ENCODE peak calls at places on chromosomes 11 and 22, in six cellular contexts. A is brain microvascular endothelial cell, Y is NCI-H1105, D is DMS153, T is RWPE2, G is neural progenitor cell. I is an unnamed sample.

GRCh38 chr11:123173040-123173855 is 21.8 kb downstream of the CLMP start:
- DNase-seq in A (peak; percentile 87), Y (no peak), D (no peak), T (no peak), G (no peak), I (no peak)

GRCh38 chr11:82703796-82704195 is 29.9 kb downstream of the FAM181B start:
- DNase-seq in A (no peak), Y (no peak), D (no peak), T (no peak), G (no peak), I (no peak)

GRCh38 chr11:118911880-118912741 is 13.6 kb downstream of the BCL9L start:
- DNase-seq in A (peak; percentile 91), Y (no peak), D (peak; percentile 78), T (peak; percentile 99), G (peak; percentile 78), I (no peak)

GRCh38 chr11:105144887-105145286 is 5.3 kb upstream of the CARD18 start:
- DNase-seq in A (no peak), Y (no peak), D (no peak), T (no peak), G (no peak), I (no peak)

GRCh38 chr22:22974795-22975580 is 87.4 kb downstream of the IGLL5 start:
- DNase-seq in A (no peak), Y (peak; percentile 49), D (no peak), T (no peak), G (no peak), I (no peak)

GRCh38 chr11:45889966-45890365 is 4.5 kb downstream of the MAPK8IP1 start:
- DNase-seq in A (no peak), Y (no peak), D (no peak), T (no peak), G (no peak), I (no peak)

GRCh38 chr11:128716661-128717210 is 22.9 kb downstream of the FLI1 start:
- DNase-seq in A (peak; percentile 53), Y (no peak), D (no peak), T (no peak), G (peak; percentile 27), I (no peak)

GRCh38 chr22:28541137-28541536 is 138.5 kb downstream of the TTC28 start:
- DNase-seq in A (no peak), Y (no peak), D (no peak), T (no peak), G (peak; percentile 76), I (no peak)

GRCh38 chr11:2709429-2709828 is 9.6 kb upstream of the KCNQ1OT1 start:
- DNase-seq in A (peak; percentile 64), Y (no peak), D (no peak), T (no peak), G (no peak), I (no peak)

GRCh38 chr11:66866007-66866406 is 9.1 kb downstream of the LRFN4 start:
- DNase-seq in A (no peak), Y (no peak), D (no peak), T (no peak), G (no peak), I (no peak)

GRCh38 chr11:16280256-16280682 is 76.1 kb downstream of the SOX6 start:
- DNase-seq in A (no peak), Y (peak; percentile 98), D (peak; percentile 95), T (peak; percentile 71), G (no peak), I (no peak)

GRCh38 chr11:72204865-72205264 is 11.7 kb upstream of the FOLR2 start:
- DNase-seq in A (no peak), Y (no peak), D (no peak), T (no peak), G (no peak), I (no peak)

GRCh38 chr11:36540998-36541397 is 26.8 kb upstream of the RAG1 start:
- DNase-seq in A (peak; percentile 77), Y (peak; percentile 43), D (peak; percentile 43), T (no peak), G (peak; percentile 61), I (no peak)

GRCh38 chr22:38850941-38851849 is 7.4 kb upstream of the NPTXR start:
- DNase-seq in A (peak; percentile 44), Y (no peak), D (no peak), T (no peak), G (no peak), I (no peak)

GRCh38 chr22:35072939-35073338 is 7.0 kb downstream of the ISX start:
- DNase-seq in A (no peak), Y (no peak), D (no peak), T (no peak), G (no peak), I (no peak)

GRCh38 chr22:23789121-23789520 is 2.4 kb downstream of the SMARCB1 start:
- DNase-seq in A (no peak), Y (peak; percentile 33), D (peak; percentile 35), T (no peak), G (peak; percentile 18), I (no peak)